ENCODE peak calls at places on chromosomes 16 and 17, in five cellular contexts. One of them, this sample, is unnamed.

GRCh38 chr16:27671410-27671809 is 121.5 kb downstream of the KATNIP start:
- DNase-seq in left ventricle myocardium inferior: no peak
- DNase-seq in heart left ventricle: no peak
- DNase-seq in HFFc6: no peak
- DNase-seq in fibroblast of the aortic adventitia: no peak
- DNase-seq in this sample: no peak

GRCh38 chr16:82629441-82630027 is 2.8 kb downstream of the CDH13 start:
- DNase-seq in left ventricle myocardium inferior: no peak
- DNase-seq in heart left ventricle: no peak
- DNase-seq in HFFc6: peak; percentile 79
- DNase-seq in fibroblast of the aortic adventitia: peak; percentile 87
- DNase-seq in this sample: no peak

GRCh38 chr17:43176119-43176570 is 5.1 kb downstream of the NBR1 start:
- DNase-seq in left ventricle myocardium inferior: no peak
- DNase-seq in heart left ventricle: no peak
- DNase-seq in HFFc6: no peak
- DNase-seq in fibroblast of the aortic adventitia: no peak
- DNase-seq in this sample: peak; percentile 22

GRCh38 chr17:72121164-72122001 is 563 bp downstream of the SOX9 start:
- DNase-seq in left ventricle myocardium inferior: peak; percentile 36
- DNase-seq in heart left ventricle: peak; percentile 54
- DNase-seq in HFFc6: peak; percentile 26
- DNase-seq in fibroblast of the aortic adventitia: peak; percentile 32
- DNase-seq in this sample: peak; percentile 53

GRCh38 chr17:30824002-30824355 is 513 bp downstream of the CRLF3 start:
- DNase-seq in left ventricle myocardium inferior: no peak
- DNase-seq in heart left ventricle: no peak
- DNase-seq in HFFc6: no peak
- DNase-seq in fibroblast of the aortic adventitia: no peak
- DNase-seq in this sample: no peak

GRCh38 chr16:65657556-65657955 is 535.7 kb upstream of the CDH11 start:
- DNase-seq in left ventricle myocardium inferior: no peak
- DNase-seq in heart left ventricle: no peak
- DNase-seq in HFFc6: no peak
- DNase-seq in fibroblast of the aortic adventitia: no peak
- DNase-seq in this sample: no peak

GRCh38 chr17:10125761-10126553 is 72.4 kb downstream of the GAS7 start:
- DNase-seq in left ventricle myocardium inferior: no peak
- DNase-seq in heart left ventricle: no peak
- DNase-seq in HFFc6: no peak
- DNase-seq in fibroblast of the aortic adventitia: peak; percentile 28
- DNase-seq in this sample: no peak

GRCh38 chr17:70091681-70092080 is 16.7 kb downstream of the KCNJ16 start:
- DNase-seq in left ventricle myocardium inferior: no peak
- DNase-seq in heart left ventricle: no peak
- DNase-seq in HFFc6: no peak
- DNase-seq in fibroblast of the aortic adventitia: no peak
- DNase-seq in this sample: no peak

GRCh38 chr17:78999056-78999768 is 10.4 kb downstream of the CANT1 start:
- DNase-seq in left ventricle myocardium inferior: no peak
- DNase-seq in heart left ventricle: no peak
- DNase-seq in HFFc6: no peak
- DNase-seq in fibroblast of the aortic adventitia: no peak
- DNase-seq in this sample: no peak

GRCh38 chr17:57862990-57863667 is 13.3 kb upstream of the MRPS23 start:
- DNase-seq in left ventricle myocardium inferior: no peak
- DNase-seq in heart left ventricle: no peak
- DNase-seq in HFFc6: no peak
- DNase-seq in fibroblast of the aortic adventitia: no peak
- DNase-seq in this sample: no peak

GRCh38 chr17:9217151-9218067 is 196.1 kb downstream of the NTN1 start:
- DNase-seq in left ventricle myocardium inferior: no peak
- DNase-seq in heart left ventricle: no peak
- DNase-seq in HFFc6: peak; percentile 3
- DNase-seq in fibroblast of the aortic adventitia: peak; percentile 71
- DNase-seq in this sample: no peak

GRCh38 chr17:77377836-77378235 is 237.1 kb downstream of the SEC14L1 start:
- DNase-seq in left ventricle myocardium inferior: no peak
- DNase-seq in heart left ventricle: no peak
- DNase-seq in HFFc6: no peak
- DNase-seq in fibroblast of the aortic adventitia: no peak
- DNase-seq in this sample: no peak

GRCh38 chr16:78829280-78829679 is 729.8 kb downstream of the WWOX start:
- DNase-seq in left ventricle myocardium inferior: no peak
- DNase-seq in heart left ventricle: no peak
- DNase-seq in HFFc6: no peak
- DNase-seq in fibroblast of the aortic adventitia: no peak
- DNase-seq in this sample: no peak

GRCh38 chr17:76994237-76994637 is 126.0 kb downstream of the MGAT5B start:
- DNase-seq in left ventricle myocardium inferior: no peak
- DNase-seq in heart left ventricle: no peak
- DNase-seq in HFFc6: no peak
- DNase-seq in fibroblast of the aortic adventitia: no peak
- DNase-seq in this sample: no peak

GRCh38 chr17:77346765-77347164 is 206.0 kb downstream of the SEC14L1 start:
- DNase-seq in left ventricle myocardium inferior: no peak
- DNase-seq in heart left ventricle: no peak
- DNase-seq in HFFc6: no peak
- DNase-seq in fibroblast of the aortic adventitia: no peak
- DNase-seq in this sample: no peak

GRCh38 chr16:30998852-30999761 is 11.3 kb downstream of the STX1B start:
- DNase-seq in left ventricle myocardium inferior: no peak
- DNase-seq in heart left ventricle: no peak
- DNase-seq in HFFc6: no peak
- DNase-seq in fibroblast of the aortic adventitia: peak; percentile 45
- DNase-seq in this sample: no peak

GRCh38 chr17:64461788-64462187 is 12.9 kb downstream of the MILR1 start:
- DNase-seq in left ventricle myocardium inferior: no peak
- DNase-seq in heart left ventricle: no peak
- DNase-seq in HFFc6: no peak
- DNase-seq in fibroblast of the aortic adventitia: no peak
- DNase-seq in this sample: no peak

GRCh38 chr16:55643161-55643970 is 12.4 kb upstream of the SLC6A2 start:
- DNase-seq in left ventricle myocardium inferior: no peak
- DNase-seq in heart left ventricle: no peak
- DNase-seq in HFFc6: peak; percentile 15
- DNase-seq in fibroblast of the aortic adventitia: peak; percentile 27
- DNase-seq in this sample: no peak

GRCh38 chr16:55651841-55652824 is 3.7 kb upstream of the SLC6A2 start:
- DNase-seq in left ventricle myocardium inferior: no peak
- DNase-seq in heart left ventricle: no peak
- DNase-seq in HFFc6: no peak
- DNase-seq in fibroblast of the aortic adventitia: no peak
- DNase-seq in this sample: no peak

GRCh38 chr16:55647343-55647742 is 8.4 kb upstream of the SLC6A2 start:
- DNase-seq in left ventricle myocardium inferior: no peak
- DNase-seq in heart left ventricle: no peak
- DNase-seq in HFFc6: no peak
- DNase-seq in fibroblast of the aortic adventitia: no peak
- DNase-seq in this sample: no peak

GRCh38 chr16:55645986-55646385 is 9.8 kb upstream of the SLC6A2 start:
- DNase-seq in left ventricle myocardium inferior: no peak
- DNase-seq in heart left ventricle: no peak
- DNase-seq in HFFc6: no peak
- DNase-seq in fibroblast of the aortic adventitia: no peak
- DNase-seq in this sample: no peak

DNA sequence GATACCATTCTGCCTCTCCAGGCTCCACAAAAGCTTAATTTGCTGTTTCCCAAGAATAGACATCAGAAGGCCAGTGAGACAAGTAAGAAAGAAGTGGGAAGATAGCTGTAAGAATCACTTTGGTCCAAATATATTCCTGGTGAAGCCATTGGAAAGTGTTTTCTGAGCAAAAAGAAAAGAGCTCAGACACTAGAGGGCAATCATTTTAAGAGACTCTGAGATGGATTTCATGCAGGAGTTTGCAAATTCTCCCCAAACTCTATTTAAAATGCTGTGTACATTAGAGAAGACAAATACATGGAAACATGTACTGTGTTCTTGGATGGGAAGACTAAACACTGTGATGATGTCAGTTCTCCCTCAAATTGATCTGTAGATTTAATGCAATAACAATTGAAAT is 8.0 kb upstream of the SLC6A2 start:
- DNase-seq in left ventricle myocardium inferior: no peak
- DNase-seq in heart left ventricle: no peak
- DNase-seq in HFFc6: peak; percentile 4
- DNase-seq in fibroblast of the aortic adventitia: no peak
- DNase-seq in this sample: no peak
- TF ChIP-seq CTCF in left ventricle myocardium inferior: peak; percentile 9
- TF ChIP-seq CTCF in heart left ventricle: no peak
- TF ChIP-seq CTCF in HFFc6: peak; percentile 51
- TF ChIP-seq CTCF in fibroblast of the aortic adventitia: no peak
- TF ChIP-seq CTCF in this sample: no peak

GRCh38 chr16:15055141-15056053 is 477 bp downstream of the NTAN1 start:
- DNase-seq in left ventricle myocardium inferior: no peak
- DNase-seq in heart left ventricle: peak; percentile 40
- DNase-seq in HFFc6: no peak
- DNase-seq in fibroblast of the aortic adventitia: peak; percentile 37
- DNase-seq in this sample: no peak
- TF ChIP-seq CTCF in left ventricle myocardium inferior: no peak
- TF ChIP-seq CTCF in heart left ventricle: no peak
- TF ChIP-seq CTCF in HFFc6: peak; percentile 53
- TF ChIP-seq CTCF in fibroblast of the aortic adventitia: peak; percentile 3
- TF ChIP-seq CTCF in this sample: no peak

DNA sequence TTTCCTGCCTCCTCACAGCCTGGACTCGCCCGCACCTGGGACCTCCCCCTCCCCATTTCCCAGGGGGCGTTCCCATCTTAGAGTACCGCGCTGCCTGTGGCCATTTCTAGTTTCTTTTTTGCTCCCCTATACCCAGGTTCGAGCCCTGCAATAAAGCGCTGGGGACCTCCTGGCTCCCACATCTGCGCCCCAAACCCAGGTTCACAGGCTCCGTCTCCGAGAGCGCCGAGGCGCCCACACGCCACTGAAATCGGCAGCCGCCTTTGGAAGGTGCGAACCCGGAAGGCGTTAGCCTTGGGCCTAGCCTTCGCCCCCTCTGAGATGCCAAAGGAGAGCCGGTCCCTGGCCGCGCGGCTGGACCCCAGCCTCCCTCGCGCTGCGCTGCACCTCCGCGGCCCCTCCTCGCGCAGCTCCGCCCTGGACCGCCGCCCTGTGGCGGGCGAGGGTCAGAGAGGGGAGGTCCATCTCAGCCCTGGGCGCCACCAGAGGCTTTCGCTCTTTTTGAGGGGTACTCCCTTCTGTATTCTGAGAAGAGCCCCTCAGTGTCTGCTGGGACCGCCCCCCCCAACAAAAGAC is 1.8 kb downstream of the KCNJ12 start:
- DNase-seq in left ventricle myocardium inferior: no peak
- DNase-seq in heart left ventricle: no peak
- DNase-seq in HFFc6: no peak
- DNase-seq in fibroblast of the aortic adventitia: no peak
- DNase-seq in this sample: no peak
- TF ChIP-seq CTCF in left ventricle myocardium inferior: no peak
- TF ChIP-seq CTCF in heart left ventricle: no peak
- TF ChIP-seq CTCF in HFFc6: no peak
- TF ChIP-seq CTCF in fibroblast of the aortic adventitia: no peak
- TF ChIP-seq CTCF in this sample: no peak

GRCh38 chr16:85898521-85899442 is at the start of gene IRF8:
- DNase-seq in left ventricle myocardium inferior: peak; percentile 73
- DNase-seq in heart left ventricle: peak; percentile 82
- DNase-seq in HFFc6: no peak
- DNase-seq in fibroblast of the aortic adventitia: no peak
- DNase-seq in this sample: peak; percentile 68

GRCh38 chr16:85900031-85900792 is 1.2 kb downstream of the IRF8 start:
- DNase-seq in left ventricle myocardium inferior: no peak
- DNase-seq in heart left ventricle: no peak
- DNase-seq in HFFc6: no peak
- DNase-seq in fibroblast of the aortic adventitia: no peak
- DNase-seq in this sample: no peak

GRCh38 chr16:85894266-85894665 is 4.7 kb upstream of the IRF8 start:
- DNase-seq in left ventricle myocardium inferior: no peak
- DNase-seq in heart left ventricle: no peak
- DNase-seq in HFFc6: no peak
- DNase-seq in fibroblast of the aortic adventitia: no peak
- DNase-seq in this sample: peak; percentile 67

GRCh38 chr16:85899444-85899843 is 482 bp downstream of the IRF8 start:
- DNase-seq in left ventricle myocardium inferior: no peak
- DNase-seq in heart left ventricle: no peak
- DNase-seq in HFFc6: no peak
- DNase-seq in fibroblast of the aortic adventitia: no peak
- DNase-seq in this sample: no peak

GRCh38 chr16:85897384-85897783 is 1.6 kb upstream of the IRF8 start:
- DNase-seq in left ventricle myocardium inferior: no peak
- DNase-seq in heart left ventricle: no peak
- DNase-seq in HFFc6: no peak
- DNase-seq in fibroblast of the aortic adventitia: no peak
- DNase-seq in this sample: no peak
- TF ChIP-seq CTCF in left ventricle myocardium inferior: no peak
- TF ChIP-seq CTCF in heart left ventricle: no peak
- TF ChIP-seq CTCF in HFFc6: no peak
- TF ChIP-seq CTCF in fibroblast of the aortic adventitia: no peak
- TF ChIP-seq CTCF in this sample: no peak